ENCODE peak calls at places on chromosomes 16 and 17, in ten cellular contexts. W is OCI-LY7, T is uterus, J is heart left ventricle, X is left lung, V is keratinocyte, I is thoracic aorta, U is trophoblast cell, E is ascending aorta, B is endodermal cell. R is an unnamed sample. For H3K4me1 and H3K9me3, the result is how much of the 10 kb centered on the place peaks cover.

GRCh38 chr17:63911657-63912100 is 621 bp upstream of the CSHL1 start:
- DNase-seq in W (peak), T (peak), J (no peak), X (no peak), V (no peak), I (no peak), U (no peak), E (no peak), B (peak), R (no peak)

GRCh38 chr17:48246623-48247022 is 139.1 kb downstream of the SNX11 start:
- DNase-seq in W (no peak), T (no peak), J (no peak), X (no peak), V (no peak), I (no peak), U (no peak), E (no peak), B (no peak), R (no peak)

GRCh38 chr17:45702666-45703266 is 81.4 kb upstream of the CRHR1 start:
- DNase-seq in W (no peak), T (no peak), J (no peak), X (no peak), V (no peak), I (no peak), U (no peak), E (no peak), B (peak), R (no peak)

GRCh38 chr17:28038802-28039600 is 3.5 kb upstream of the NLK start:
- DNase-seq in W (no peak), T (no peak), J (no peak), X (no peak), V (no peak), I (no peak), U (peak), E (no peak), B (no peak), R (no peak)

GRCh38 chr16:71360378-71360777 is 1.9 kb downstream of the CALB2 start:
- DNase-seq in W (no peak), T (no peak), J (no peak), X (no peak), V (peak), I (no peak), U (peak), E (no peak), B (no peak), R (no peak)

GRCh38 chr17:74360993-74361612 is 565 bp downstream of the BTBD17 start:
- DNase-seq in W (no peak), T (no peak), J (no peak), X (no peak), V (no peak), I (no peak), U (no peak), E (no peak), B (peak), R (no peak)

GRCh38 chr16:87367556-87367955 is 16.0 kb downstream of the FBXO31 start:
- DNase-seq in W (no peak), T (no peak), J (peak), X (peak), V (no peak), I (no peak), U (no peak), E (no peak), B (no peak), R (no peak)

GRCh38 chr16:87812200-87812656 is 46.4 kb upstream of the KLHDC4 start:
- DNase-seq in W (no peak), T (no peak), J (no peak), X (no peak), V (no peak), I (no peak), U (no peak), E (no peak), B (no peak), R (peak)

GRCh38 chr16:70703041-70703834 is 17.4 kb upstream of the MTSS2 start:
- DNase-seq in W (no peak), T (peak), J (peak), X (no peak), V (no peak), I (peak), U (peak), E (peak), B (peak), R (peak)

GRCh38 chr17:54180919-54181318 is 358.2 kb downstream of the KIF2B start:
- DNase-seq in W (no peak), T (no peak), J (no peak), X (no peak), V (no peak), I (no peak), U (no peak), E (no peak), B (no peak), R (no peak)

GRCh38 chr17:60149691-60150582 is at the start of gene CA4:
- DNase-seq in W (no peak), T (no peak), J (no peak), X (peak), V (no peak), I (no peak), U (no peak), E (no peak), B (peak), R (peak)

GRCh38 chr16:73163238-73163795 is 115.4 kb upstream of the ZFHX3 start:
- DNase-seq in W (no peak), T (no peak), J (no peak), X (no peak), V (no peak), I (no peak), U (no peak), E (no peak), B (no peak), R (no peak)

GRCh38 chr17:62663304-62663703 is 35.8 kb downstream of the MRC2 start:
- DNase-seq in W (no peak), T (no peak), J (no peak), X (no peak), V (no peak), I (no peak), U (no peak), E (no peak), B (peak), R (no peak)

GRCh38 chr17:40442392-40443195 is 656 bp upstream of the IGFBP4 start:
- DNase-seq in W (no peak), T (peak), J (peak), X (no peak), V (no peak), I (no peak), U (no peak), E (no peak), B (no peak), R (peak)

GRCh38 chr17:68143425-68143824 is 104.4 kb upstream of the AMZ2 start:
- DNase-seq in W (no peak), T (no peak), J (no peak), X (no peak), V (no peak), I (no peak), U (no peak), E (no peak), B (no peak), R (no peak)

GRCh38 chr17:74349120-74349519 is 12.5 kb downstream of the BTBD17 start:
- DNase-seq in W (no peak), T (no peak), J (no peak), X (no peak), V (no peak), I (no peak), U (no peak), E (no peak), B (no peak), R (no peak)

GRCh38 chr16:22322021-22322471 is 24.8 kb downstream of the POLR3E start:
- DNase-seq in W (no peak), T (no peak), J (no peak), X (no peak), V (no peak), I (no peak), U (no peak), E (no peak), B (peak), R (no peak)

GRCh38 chr16:72783716-72784320 is 264.1 kb downstream of the ZFHX3 start:
- DNase-seq in W (no peak), T (no peak), J (no peak), X (no peak), V (no peak), I (no peak), U (no peak), E (no peak), B (no peak), R (no peak)

GRCh38 chr17:66467766-66468165 is 165.4 kb downstream of the PRKCA start:
- DNase-seq in W (no peak), T (no peak), J (no peak), X (no peak), V (no peak), I (no peak), U (no peak), E (no peak), B (no peak), R (no peak)

GRCh38 chr17:45752246-45752645 is 31.9 kb upstream of the CRHR1 start:
- DNase-seq in W (no peak), T (no peak), J (no peak), X (no peak), V (no peak), I (no peak), U (no peak), E (no peak), B (no peak), R (no peak)

GRCh38 chr17:21039839-21040575 is 2.8 kb downstream of the USP22 start:
- DNase-seq in W (peak), T (no peak), J (no peak), X (no peak), V (no peak), I (no peak), U (no peak), E (no peak), B (no peak), R (no peak)

GRCh38 chr17:35159926-35160325 is 12.3 kb downstream of the UNC45B start:
- DNase-seq in W (no peak), T (no peak), J (no peak), X (no peak), V (no peak), I (no peak), U (no peak), E (no peak), B (no peak), R (no peak)

GRCh38 chr17:74833501-74834361 is 26.0 kb downstream of the GRIN2C start:
- DNase-seq in W (peak), T (no peak), J (no peak), X (peak), V (no peak), I (no peak), U (no peak), E (no peak), B (no peak), R (peak)

GRCh38 chr17:79789943-79790804 is 6.7 kb downstream of the CBX8 start:
- DNase-seq in W (peak), T (no peak), J (peak), X (peak), V (no peak), I (no peak), U (no peak), E (no peak), B (peak), R (peak)

GRCh38 chr17:7426203-7426863 is 917 bp downstream of the SPEM2 start:
- DNase-seq in W (no peak), T (no peak), J (no peak), X (peak), V (no peak), I (no peak), U (no peak), E (no peak), B (no peak), R (no peak)

GRCh38 chr17:41773731-41774193 is 12.7 kb downstream of the JUP start:
- DNase-seq in W (no peak), T (no peak), J (no peak), X (no peak), V (no peak), I (no peak), U (no peak), E (no peak), B (no peak), R (peak)

GRCh38 chr17:41777157-41777578 is 9.3 kb downstream of the JUP start:
- DNase-seq in W (no peak), T (no peak), J (peak), X (no peak), V (no peak), I (no peak), U (no peak), E (no peak), B (peak), R (peak)

GRCh38 chr17:41773190-41773588 is 13.3 kb downstream of the JUP start:
- DNase-seq in W (no peak), T (peak), J (peak), X (peak), V (no peak), I (no peak), U (peak), E (peak), B (peak), R (peak)

GRCh38 chr17:41777579-41778188 is 8.8 kb downstream of the JUP start:
- DNase-seq in W (no peak), T (peak), J (peak), X (no peak), V (no peak), I (no peak), U (no peak), E (no peak), B (no peak), R (peak)

GRCh38 chr17:41775394-41776226 is 10.9 kb downstream of the JUP start:
- DNase-seq in W (no peak), T (no peak), J (peak), X (no peak), V (no peak), I (no peak), U (no peak), E (no peak), B (no peak), R (no peak)
- H3K4me1 ChIP-seq in W (under half), T (under half), J (half or more), X (half or more), V (half or more), I (under half), U (half or more), E (under half), B (under half), R (under half)

DNA sequence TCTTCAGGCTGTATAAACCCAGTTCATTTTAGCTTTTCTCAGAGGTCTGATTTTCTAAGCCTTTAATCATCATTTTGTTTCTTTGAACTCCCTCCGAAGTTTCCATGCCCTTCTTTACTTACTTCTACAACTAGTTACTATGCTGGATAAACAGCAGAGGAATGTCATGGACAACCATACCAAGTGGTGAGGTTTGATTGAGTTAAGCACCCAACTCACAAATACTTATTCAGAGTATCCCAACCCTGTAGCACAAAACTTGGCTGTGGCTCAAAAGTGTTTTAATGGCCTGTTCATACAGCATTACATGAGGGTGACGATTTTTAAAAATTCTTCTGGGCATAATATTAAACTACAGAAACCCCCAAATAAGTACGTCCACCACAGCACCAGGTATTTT is 946.9 kb upstream of the SOX9 start:
- DNase-seq in W (no peak), T (no peak), J (no peak), X (no peak), V (no peak), I (no peak), U (no peak), E (no peak), B (no peak), R (no peak)
- H3K9me3 ChIP-seq in W (under half), T (under half), J (under half), X (under half), V (under half), I (under half), U (under half), E (under half), B (under half), R (under half)

GRCh38 chr16:84896847-84897246 is 77.1 kb downstream of the CRISPLD2 start:
- DNase-seq in W (no peak), T (no peak), J (no peak), X (no peak), V (no peak), I (no peak), U (no peak), E (no peak), B (no peak), R (peak)
- H3K4me1 ChIP-seq in W (under half), T (under half), J (under half), X (half or more), V (under half), I (under half), U (under half), E (under half), B (under half), R (under half)

GRCh38 chr16:3289998-3290673 is 6.8 kb downstream of the ZNF263 start:
- DNase-seq in W (no peak), T (no peak), J (no peak), X (no peak), V (no peak), I (no peak), U (no peak), E (no peak), B (no peak), R (no peak)
- H3K9me3 ChIP-seq in W (under half), T (half or more), J (half or more), X (under half), V (under half), I (half or more), U (under half), E (half or more), B (half or more), R (under half)

GRCh38 chr16:30397776-30398659 is 2.8 kb downstream of the ZNF48 start:
- DNase-seq in W (no peak), T (no peak), J (no peak), X (no peak), V (no peak), I (no peak), U (no peak), E (no peak), B (no peak), R (peak)
- H3K4me1 ChIP-seq in W (under half), T (under half), J (under half), X (half or more), V (under half), I (under half), U (under half), E (under half), B (under half), R (under half)

GRCh38 chr17:22158364-22158763 is 466.0 kb downstream of the KCNJ18 start:
- DNase-seq in W (peak), T (no peak), J (no peak), X (no peak), V (no peak), I (no peak), U (no peak), E (no peak), B (no peak), R (no peak)
- H3K9me3 ChIP-seq in W (under half), T (under half), J (under half), X (under half), V (under half), I (under half), U (under half), E (under half), B (under half), R (under half)

GRCh38 chr16:5768445-5768844 is 670.9 kb upstream of the EEF2KMT start:
- DNase-seq in W (no peak), T (no peak), J (no peak), X (no peak), V (no peak), I (no peak), U (no peak), E (no peak), B (no peak), R (no peak)

GRCh38 chr16:5761592-5761991 is 664.0 kb upstream of the EEF2KMT start:
- DNase-seq in W (no peak), T (no peak), J (no peak), X (no peak), V (no peak), I (no peak), U (no peak), E (no peak), B (no peak), R (no peak)

DNA sequence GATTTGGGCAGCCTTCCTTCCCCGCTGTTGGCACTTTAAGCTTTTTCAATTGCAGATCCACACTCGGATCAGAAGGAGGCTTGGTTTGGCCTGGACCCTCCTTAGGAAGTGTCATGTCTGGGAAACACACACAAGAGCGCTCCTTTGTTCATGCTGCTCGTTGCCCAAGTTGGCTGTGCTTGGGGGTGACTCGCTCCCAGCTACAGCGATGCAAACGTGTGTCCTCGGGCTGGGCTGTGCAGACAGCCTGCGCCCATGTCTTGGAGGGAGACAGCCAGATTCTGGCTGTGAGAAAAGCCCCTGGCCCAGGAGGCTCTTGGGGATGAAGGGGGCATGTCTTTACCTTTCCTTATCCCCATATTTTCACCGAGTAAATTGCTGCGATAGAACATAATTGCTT is 665.6 kb upstream of the EEF2KMT start:
- DNase-seq in W (no peak), T (no peak), J (no peak), X (no peak), V (no peak), I (no peak), U (no peak), E (no peak), B (no peak), R (no peak)
- H3K4me1 ChIP-seq in W (under half), T (under half), J (under half), X (under half), V (under half), I (under half), U (under half), E (under half), B (under half), R (under half)

DNA sequence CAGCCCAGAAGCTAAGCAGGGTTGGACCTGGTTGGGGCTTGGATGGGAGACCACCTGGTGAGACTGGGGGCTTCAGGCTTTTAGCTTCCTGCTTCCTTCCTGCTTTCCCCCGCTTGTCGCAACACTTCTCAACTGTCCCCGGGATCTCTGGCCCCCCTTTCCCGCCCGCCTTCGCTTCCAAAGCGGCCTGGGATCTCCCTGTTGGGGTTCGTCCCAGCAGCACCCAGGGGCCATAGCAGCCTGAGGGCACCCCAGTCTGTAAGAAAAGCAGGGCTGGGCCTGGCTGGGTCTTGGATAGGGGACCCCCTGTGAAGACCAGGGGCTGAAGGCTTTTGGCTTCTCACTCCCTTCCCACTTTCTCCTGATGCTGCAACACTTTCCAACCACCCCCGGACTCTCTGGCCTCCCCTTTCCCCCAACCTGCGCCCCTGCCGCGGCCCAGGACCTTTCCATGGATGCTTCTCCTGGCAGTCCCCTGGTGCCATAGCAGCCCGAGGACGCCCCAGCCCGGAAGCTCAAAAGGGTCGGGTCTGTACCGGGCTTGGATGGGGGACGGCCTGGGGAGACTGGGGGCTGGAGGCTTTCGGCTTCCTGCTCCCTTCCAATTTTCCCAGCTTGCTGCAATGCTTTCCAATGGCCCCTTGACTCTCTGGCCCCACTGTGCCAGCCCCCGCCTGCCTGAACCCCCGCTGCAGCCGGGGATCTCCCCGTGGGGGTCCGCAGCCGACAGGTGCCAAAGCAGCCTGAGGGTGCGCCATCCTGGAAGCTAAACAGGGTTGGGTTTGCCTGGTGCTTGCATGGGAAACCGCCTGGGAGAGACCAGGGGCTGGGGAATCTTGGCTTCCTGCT is 2276.2 kb downstream of the TP53TG3F start:
- DNase-seq in W (no peak), T (no peak), J (no peak), X (no peak), V (no peak), I (no peak), U (no peak), E (no peak), B (no peak), R (no peak)
- H3K9me3 ChIP-seq in W (under half), T (under half), J (under half), X (under half), V (under half), I (under half), U (under half), E (under half), B (under half), R (under half)

DNA sequence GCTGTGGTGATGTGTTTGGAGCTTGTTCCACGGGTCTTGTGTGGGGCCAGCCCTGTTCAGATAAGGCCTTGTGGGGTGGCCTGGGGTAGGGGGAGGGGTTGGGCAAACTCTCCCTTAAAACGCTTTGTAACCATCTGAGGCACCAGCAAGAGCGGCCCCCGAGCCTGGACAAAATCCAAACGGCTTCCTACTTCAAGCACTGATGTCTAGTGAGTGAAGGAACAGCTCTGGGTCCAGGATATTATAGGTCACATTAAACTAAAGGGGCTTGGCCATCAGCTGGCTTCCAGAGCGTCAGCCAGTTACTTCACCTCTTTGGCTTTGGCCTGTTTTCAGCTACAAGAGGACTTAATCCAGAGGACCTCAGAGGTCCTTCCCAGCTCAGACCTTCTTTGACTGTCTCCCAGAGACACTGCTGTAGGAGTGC is 11.9 kb downstream of the SERPINF1 start:
- DNase-seq in W (no peak), T (peak), J (no peak), X (no peak), V (no peak), I (no peak), U (no peak), E (no peak), B (no peak), R (no peak)
- H3K4me1 ChIP-seq in W (under half), T (under half), J (under half), X (under half), V (under half), I (under half), U (under half), E (under half), B (under half), R (under half)

R was measured in right cardiac atrium.